ENCODE peak calls at places on chromosomes 1 and 21, in ten cellular contexts. Y, R, M, X, N, F, L, Z, I and A are unnamed samples.

GRCh38 chr1:21244986-21245687 is 45.1 kb downstream of the ECE1 start:
- DNase-seq in N (no peak), I (no peak), R (no peak), Z (no peak), L (no peak), X (no peak), Y (no peak), M (no peak), F (no peak), A (no peak)

GRCh38 chr1:30857964-30858363 is 50.6 kb downstream of the SDC3 start:
- DNase-seq in Y (no peak), M (no peak), L (no peak), N (no peak), R (no peak), Z (no peak), F (no peak), I (no peak), X (no peak), A (no peak)

GRCh38 chr21:45003331-45004058 is 63.7 kb downstream of the SLX9 start:
- DNase-seq in F (no peak), L (no peak), Z (no peak), Y (peak), X (no peak), R (no peak), M (no peak), N (no peak), I (no peak), A (no peak)

GRCh38 chr1:169968174-169968573 is 74.5 kb upstream of the SCYL3 start:
- DNase-seq in I (no peak), R (no peak), L (no peak), N (no peak), M (no peak), Y (no peak), Z (no peak), F (no peak), X (no peak), A (no peak)

GRCh38 chr1:33903210-33903589 is 39.3 kb downstream of the HMGB4 start:
- DNase-seq in N (no peak), Y (no peak), M (no peak), R (no peak), Z (no peak), L (no peak), F (no peak), I (no peak), X (peak), A (no peak)

GRCh38 chr21:45258476-45258875 is 29.2 kb downstream of the POFUT2 start:
- DNase-seq in X (no peak), N (no peak), L (no peak), Y (no peak), I (no peak), Z (peak), R (peak), M (no peak), F (no peak), A (no peak)

GRCh38 chr1:54064244-54064643 is 10.8 kb downstream of the TCEANC2 start:
- DNase-seq in M (no peak), X (no peak), I (no peak), L (no peak), N (no peak), Z (no peak), Y (no peak), F (peak), R (no peak), A (no peak)

GRCh38 chr1:183164350-183164749 is 21.7 kb upstream of the LAMC2 start:
- DNase-seq in Y (no peak), R (peak), N (no peak), I (peak), X (peak), F (peak), Z (peak), L (no peak), M (no peak), A (no peak)

GRCh38 chr1:154344977-154345837 is 19.9 kb downstream of the ATP8B2 start:
- DNase-seq in Y (no peak), L (peak), M (peak), N (no peak), R (peak), I (peak), F (peak), X (peak), Z (peak), A (no peak)

GRCh38 chr1:211830055-211830329 is 571 bp downstream of the LPGAT1 start:
- DNase-seq in Z (no peak), N (no peak), F (no peak), X (no peak), M (no peak), I (peak), R (peak), L (peak), Y (no peak), A (no peak)

GRCh38 chr1:170711682-170712081 is 47.8 kb downstream of the PRRX1 start:
- DNase-seq in I (peak), R (peak), F (peak), Z (no peak), X (peak), N (no peak), L (no peak), M (no peak), Y (no peak), A (no peak)

GRCh38 chr1:1168451-1169411 is 4.9 kb upstream of the TTLL10 start:
- DNase-seq in Y (no peak), M (no peak), R (no peak), F (no peak), N (no peak), Z (no peak), L (no peak), X (no peak), I (no peak), A (no peak)

GRCh38 chr1:222387020-222387816 is 160.7 kb downstream of the HHIPL2 start:
- DNase-seq in M (no peak), X (no peak), R (peak), Z (no peak), L (no peak), I (peak), Y (no peak), F (no peak), N (no peak), A (no peak)

GRCh38 chr1:26164036-26164927 is 4.5 kb downstream of the C1orf232 start:
- DNase-seq in L (no peak), Y (no peak), R (peak), N (no peak), I (peak), Z (peak), M (peak), X (no peak), F (no peak), A (no peak)

GRCh38 chr1:39540504-39541031 is 36.0 kb downstream of the PABPC4 start:
- DNase-seq in L (no peak), F (peak), M (no peak), N (no peak), R (peak), Z (no peak), Y (peak), X (peak), I (peak), A (peak)

GRCh38 chr1:220922951-220923350 is 43.7 kb downstream of the HLX start:
- DNase-seq in M (no peak), Y (no peak), Z (no peak), N (no peak), I (no peak), F (no peak), R (no peak), L (no peak), X (no peak), A (no peak)

GRCh38 chr21:35039595-35040291 is 9.4 kb downstream of the RUNX1 start:
- DNase-seq in F (no peak), X (no peak), M (no peak), R (no peak), L (no peak), Z (no peak), N (peak), I (no peak), Y (no peak), A (no peak)